ENCODE peak calls at places on chromosomes 12 and 14, in four cellular contexts. One of them, this sample, is unnamed.
A peak's percentile ranks its signal among the peaks of the same experiment; 100 is the strongest.

GRCh38 chr12:75446857-75447256 is 33.7 kb upstream of the GLIPR1 start:
- DNase-seq in K562: no peak
- DNase-seq in GM12878: no peak
- DNase-seq in HepG2: no peak
- DNase-seq in this sample: no peak

GRCh38 chr14:79177106-79177505 is 1006.9 kb downstream of the NRXN3 start:
- DNase-seq in K562: no peak
- DNase-seq in GM12878: no peak
- DNase-seq in HepG2: no peak
- DNase-seq in this sample: no peak

GRCh38 chr14:71169028-71169427 is 261.8 kb downstream of the PCNX1 start:
- DNase-seq in K562: peak; percentile 21
- DNase-seq in GM12878: no peak
- DNase-seq in HepG2: no peak
- DNase-seq in this sample: no peak

GRCh38 chr14:30389134-30389900 is 169.6 kb upstream of the G2E3 start:
- DNase-seq in K562: no peak
- DNase-seq in GM12878: no peak
- DNase-seq in HepG2: no peak
- DNase-seq in this sample: no peak

GRCh38 chr12:30440826-30441602 is 254.7 kb downstream of the IPO8 start:
- DNase-seq in K562: peak; percentile 24
- DNase-seq in GM12878: no peak
- DNase-seq in HepG2: peak; percentile 52
- DNase-seq in this sample: peak; percentile 49

GRCh38 chr12:79019672-79020071 is 155.1 kb downstream of the SYT1 start:
- DNase-seq in K562: no peak
- DNase-seq in GM12878: peak; percentile 12
- DNase-seq in HepG2: no peak
- DNase-seq in this sample: no peak

GRCh38 chr14:79551591-79551990 is 659.7 kb downstream of the DIO2 start:
- DNase-seq in K562: no peak
- DNase-seq in GM12878: no peak
- DNase-seq in HepG2: no peak
- DNase-seq in this sample: no peak

GRCh38 chr12:132114667-132115066 is 29.5 kb downstream of the DDX51 start:
- DNase-seq in K562: no peak
- DNase-seq in GM12878: no peak
- DNase-seq in HepG2: no peak
- DNase-seq in this sample: no peak

GRCh38 chr12:53208877-53209463 is 1.9 kb upstream of the ITGB7 start:
- DNase-seq in K562: no peak
- DNase-seq in GM12878: no peak
- DNase-seq in HepG2: no peak
- DNase-seq in this sample: no peak

DNA sequence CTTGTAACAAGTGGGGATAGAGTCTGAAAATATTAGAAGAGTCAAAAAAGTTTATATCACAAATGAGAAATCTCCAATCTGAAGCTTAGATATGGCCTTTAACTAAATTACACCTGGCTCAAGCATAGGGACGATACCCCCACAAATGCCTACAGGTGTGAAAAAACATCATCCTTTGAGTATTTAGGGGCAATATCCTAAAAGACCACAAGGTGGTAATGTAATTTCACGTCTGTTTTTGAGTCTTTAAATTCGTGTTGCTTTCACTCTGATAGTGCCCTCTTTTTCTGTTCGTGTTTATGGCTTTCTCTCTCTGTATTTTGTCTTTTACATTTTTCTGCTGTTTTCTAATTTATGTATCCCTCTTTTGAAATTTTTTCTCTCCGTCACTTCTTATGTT is 84.3 kb downstream of the ETNK1 start:
- DNase-seq in K562: peak; percentile 21
- DNase-seq in GM12878: peak; percentile 15
- DNase-seq in HepG2: peak; percentile 33
- DNase-seq in this sample: peak; percentile 53
- TF ChIP-seq FOXM1 in K562: no peak
- TF ChIP-seq FOXM1 in GM12878: no peak
- TF ChIP-seq FOXM1 in HepG2: no peak
- TF ChIP-seq FOXM1 in this sample: no peak

GRCh38 chr12:17035372-17035771 is 429.4 kb upstream of the LMO3 start:
- DNase-seq in K562: no peak
- DNase-seq in GM12878: no peak
- DNase-seq in HepG2: no peak
- DNase-seq in this sample: no peak

GRCh38 chr12:17028348-17028747 is 422.4 kb upstream of the LMO3 start:
- DNase-seq in K562: no peak
- DNase-seq in GM12878: no peak
- DNase-seq in HepG2: no peak
- DNase-seq in this sample: no peak

DNA sequence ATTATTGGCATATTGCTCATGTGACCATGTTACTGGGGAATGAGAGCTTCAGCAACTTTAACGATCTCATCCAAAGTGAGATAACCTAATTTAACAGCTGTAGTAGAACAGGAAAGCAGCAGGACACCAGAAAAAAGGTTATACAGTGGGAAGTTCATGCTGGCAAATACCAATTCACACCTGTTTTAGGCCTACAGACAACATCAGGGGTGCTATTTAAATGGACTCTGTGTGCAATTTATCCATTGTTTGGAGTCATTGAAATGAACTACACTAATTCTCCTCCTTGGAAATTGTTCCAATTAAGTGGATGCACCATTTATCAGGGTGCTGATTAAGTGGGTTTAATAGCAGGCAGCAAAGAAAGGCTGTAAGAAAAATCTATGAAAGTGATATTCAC is 424.4 kb upstream of the LMO3 start:
- DNase-seq in K562: no peak
- DNase-seq in GM12878: no peak
- DNase-seq in HepG2: no peak
- DNase-seq in this sample: no peak
- TF ChIP-seq FOXM1 in K562: no peak
- TF ChIP-seq FOXM1 in GM12878: no peak
- TF ChIP-seq FOXM1 in HepG2: no peak
- TF ChIP-seq FOXM1 in this sample: no peak

GRCh38 chr14:64654072-64654899 is 49.9 kb upstream of the PLEKHG3 start:
- DNase-seq in K562: no peak
- DNase-seq in GM12878: peak; percentile 27
- DNase-seq in HepG2: peak; percentile 60
- DNase-seq in this sample: no peak
- TF ChIP-seq FOXM1 in K562: no peak
- TF ChIP-seq FOXM1 in GM12878: no peak
- TF ChIP-seq FOXM1 in HepG2: no peak
- TF ChIP-seq FOXM1 in this sample: no peak

DNA sequence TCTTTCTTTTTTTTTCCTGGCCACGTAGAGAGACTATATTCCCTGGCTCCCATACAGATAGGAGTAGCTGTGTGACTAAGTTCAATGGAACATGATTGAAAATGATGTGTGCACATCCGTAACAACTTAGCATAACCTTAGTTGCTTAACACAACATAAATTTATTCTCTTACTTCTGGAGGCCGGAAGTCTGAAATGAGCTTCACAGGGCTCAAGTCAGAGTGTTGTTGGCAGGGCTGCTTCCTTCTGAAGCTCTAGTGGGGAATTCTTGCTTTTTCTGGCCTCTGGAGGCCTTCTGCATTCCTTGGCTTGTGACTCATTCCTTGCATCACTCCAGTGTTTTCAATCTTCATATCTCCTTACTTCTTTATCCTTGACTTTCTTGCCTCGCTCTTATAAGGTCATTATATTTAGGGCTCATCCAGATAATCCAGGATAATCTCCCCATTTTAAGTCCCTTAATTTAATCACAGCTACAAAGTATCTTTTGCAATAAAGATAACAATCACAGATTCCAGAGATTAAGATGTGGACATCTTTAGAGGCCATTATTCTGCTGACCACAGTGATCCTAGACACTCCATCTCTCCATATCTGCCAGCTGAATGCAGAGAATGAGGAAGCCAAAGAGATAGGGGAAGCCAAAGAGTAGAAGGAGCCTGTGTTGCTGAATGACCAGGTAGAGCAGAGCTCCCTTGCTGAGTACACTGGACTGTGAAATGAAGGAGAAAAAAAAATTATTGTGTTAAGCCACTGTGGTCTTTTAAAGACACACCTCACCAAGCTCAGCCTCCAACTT is 21.0 kb upstream of the SNX6 start:
- DNase-seq in K562: no peak
- DNase-seq in GM12878: no peak
- DNase-seq in HepG2: no peak
- DNase-seq in this sample: no peak
- TF ChIP-seq FOXM1 in K562: no peak
- TF ChIP-seq FOXM1 in GM12878: no peak
- TF ChIP-seq FOXM1 in HepG2: no peak
- TF ChIP-seq FOXM1 in this sample: no peak

GRCh38 chr12:113860059-113860820 is 105.9 kb downstream of the RBM19 start:
- DNase-seq in K562: no peak
- DNase-seq in GM12878: no peak
- DNase-seq in HepG2: no peak
- DNase-seq in this sample: no peak

GRCh38 chr12:113858828-113859386 is 107.2 kb downstream of the RBM19 start:
- DNase-seq in K562: no peak
- DNase-seq in GM12878: no peak
- DNase-seq in HepG2: no peak
- DNase-seq in this sample: no peak

GRCh38 chr12:113861708-113862312 is 104.3 kb downstream of the RBM19 start:
- DNase-seq in K562: no peak
- DNase-seq in GM12878: no peak
- DNase-seq in HepG2: no peak
- DNase-seq in this sample: no peak

GRCh38 chr12:113862570-113863454 is 103.3 kb downstream of the RBM19 start:
- DNase-seq in K562: no peak
- DNase-seq in GM12878: peak; percentile 20
- DNase-seq in HepG2: no peak
- DNase-seq in this sample: no peak

DNA sequence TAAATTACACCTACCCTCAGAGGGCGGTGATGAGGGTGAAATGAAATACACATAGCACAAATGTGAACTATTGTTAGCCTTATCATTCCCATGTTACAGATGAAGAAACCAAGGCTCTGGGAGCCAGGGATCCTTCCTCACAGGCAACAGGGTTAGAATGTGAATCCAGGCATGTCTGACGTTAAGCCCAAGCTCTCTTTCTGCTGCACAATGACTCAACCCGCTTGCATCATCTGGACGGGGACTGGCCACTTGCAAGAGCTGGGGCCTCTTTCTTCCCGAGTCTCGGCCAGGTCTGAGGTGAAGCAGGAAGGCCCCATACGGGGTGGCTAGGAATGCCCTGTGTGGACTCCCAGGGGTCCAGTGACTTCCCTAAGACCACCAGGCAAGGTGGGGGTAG is 105.2 kb downstream of the RBM19 start:
- DNase-seq in K562: no peak
- DNase-seq in GM12878: no peak
- DNase-seq in HepG2: no peak
- DNase-seq in this sample: no peak
- TF ChIP-seq FOXM1 in K562: no peak
- TF ChIP-seq FOXM1 in GM12878: no peak
- TF ChIP-seq FOXM1 in HepG2: no peak
- TF ChIP-seq FOXM1 in this sample: no peak

DNA sequence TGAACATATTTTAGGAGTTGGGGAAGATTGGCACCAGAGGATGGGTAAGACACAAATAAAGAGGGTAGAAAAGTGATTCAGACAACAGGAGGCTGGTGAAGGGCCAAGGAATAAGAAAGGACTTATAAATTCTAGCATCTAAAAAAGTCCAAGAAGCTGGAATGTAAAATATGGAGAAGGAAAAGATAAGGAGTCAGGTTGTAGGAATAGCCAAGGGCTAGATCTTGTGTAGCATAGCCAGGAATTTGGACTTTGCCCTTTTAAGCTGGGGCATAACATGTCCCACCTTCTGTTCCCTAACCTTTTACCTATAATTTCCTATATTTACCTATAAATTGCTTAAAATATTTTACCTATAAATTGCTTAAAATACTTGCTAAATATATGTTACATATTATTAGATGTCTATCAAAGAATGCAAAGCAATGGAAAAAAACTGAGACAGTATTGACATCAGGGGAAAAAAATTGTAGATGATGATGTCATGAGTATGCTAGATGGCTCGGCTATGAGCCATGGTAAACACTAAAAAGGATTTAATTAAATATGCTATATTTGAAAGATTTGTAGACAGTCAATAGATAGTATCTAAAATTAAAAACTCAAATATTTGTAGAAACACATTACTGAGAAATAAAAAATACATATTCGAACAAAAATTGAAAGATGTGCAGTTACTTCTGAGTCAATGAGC is 99.7 kb upstream of the PLEKHG7 start:
- DNase-seq in K562: no peak
- DNase-seq in GM12878: no peak
- DNase-seq in HepG2: no peak
- DNase-seq in this sample: no peak
- TF ChIP-seq FOXM1 in K562: no peak
- TF ChIP-seq FOXM1 in GM12878: no peak
- TF ChIP-seq FOXM1 in HepG2: no peak
- TF ChIP-seq FOXM1 in this sample: no peak

GRCh38 chr12:85996280-85996679 is 122.2 kb downstream of the NTS start:
- DNase-seq in K562: no peak
- DNase-seq in GM12878: no peak
- DNase-seq in HepG2: no peak
- DNase-seq in this sample: no peak

GRCh38 chr12:85998074-85998473 is 124.0 kb downstream of the NTS start:
- DNase-seq in K562: no peak
- DNase-seq in GM12878: no peak
- DNase-seq in HepG2: no peak
- DNase-seq in this sample: no peak

GRCh38 chr12:85993746-85994145 is 119.7 kb downstream of the NTS start:
- DNase-seq in K562: no peak
- DNase-seq in GM12878: no peak
- DNase-seq in HepG2: no peak
- DNase-seq in this sample: no peak
- TF ChIP-seq FOXM1 in K562: no peak
- TF ChIP-seq FOXM1 in GM12878: no peak
- TF ChIP-seq FOXM1 in HepG2: no peak
- TF ChIP-seq FOXM1 in this sample: no peak

GRCh38 chr12:27524489-27524835 is 456 bp downstream of the PPFIBP1 start:
- DNase-seq in K562: no peak
- DNase-seq in GM12878: no peak
- DNase-seq in HepG2: no peak
- DNase-seq in this sample: no peak

GRCh38 chr12:27523305-27523641 is 733 bp upstream of the PPFIBP1 start:
- DNase-seq in K562: peak; percentile 8
- DNase-seq in GM12878: no peak
- DNase-seq in HepG2: no peak
- DNase-seq in this sample: no peak

GRCh38 chr12:27523642-27524488 is at the start of gene PPFIBP1:
- DNase-seq in K562: peak; percentile 100
- DNase-seq in GM12878: peak; percentile 91
- DNase-seq in HepG2: peak; percentile 96
- DNase-seq in this sample: peak; percentile 97

GRCh38 chr12:27525373-27525772 is 1.4 kb downstream of the PPFIBP1 start:
- DNase-seq in K562: no peak
- DNase-seq in GM12878: no peak
- DNase-seq in HepG2: no peak
- DNase-seq in this sample: no peak

DNA sequence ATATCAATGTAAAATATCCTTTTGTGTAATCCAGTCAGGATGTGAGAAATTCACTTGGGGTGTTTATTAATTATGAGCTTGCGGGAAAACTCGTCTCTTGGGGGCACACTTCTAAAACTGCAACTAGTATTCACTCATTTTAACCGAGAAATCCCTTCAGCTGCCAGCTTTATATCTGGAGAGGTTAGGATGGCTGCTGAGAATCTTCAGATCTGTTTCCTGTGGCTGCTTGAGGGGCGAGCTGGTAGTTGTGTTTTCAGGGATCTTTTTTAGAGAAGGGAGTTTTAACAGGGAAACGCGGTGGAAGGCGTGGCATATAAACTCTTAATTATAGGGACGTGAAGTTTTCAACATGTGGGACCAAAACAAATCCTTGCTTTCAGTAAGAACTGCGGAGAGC is 833 bp downstream of the PPFIBP1 start:
- DNase-seq in K562: no peak
- DNase-seq in GM12878: no peak
- DNase-seq in HepG2: no peak
- DNase-seq in this sample: no peak
- TF ChIP-seq FOXM1 in K562: no peak
- TF ChIP-seq FOXM1 in GM12878: no peak
- TF ChIP-seq FOXM1 in HepG2: no peak
- TF ChIP-seq FOXM1 in this sample: no peak

This sample was measured in HEK293T.